ENCODE peak calls at places on chromosomes 4 and X, in eight cellular contexts. U is HT1080; G is activated naive CD4-positive, alpha-beta T cell; I is Ammon's horn; C is BE2C; F is NT2/D1; J is Caki2; X is stimulated activated naive CD4-positive, alpha-beta T cell. V is an unnamed sample.

GRCh38 chr4:150656882-150657281 is 74.9 kb downstream of the MAB21L2 start:
- DNase-seq in I (no peak), G (no peak), X (no peak), J (no peak), U (no peak), C (no peak), F (no peak), V (no peak)

GRCh38 chrX:119067023-119067739 is 5.6 kb upstream of the CT47C1 start:
- DNase-seq in G (no peak), U (peak), C (peak), J (peak), I (peak), F (peak), X (peak), V (no peak)

GRCh38 chrX:20410540-20410939 is 143.8 kb upstream of the RPS6KA3 start:
- DNase-seq in I (no peak), X (no peak), U (no peak), C (no peak), G (no peak), J (no peak), F (no peak), V (no peak)

GRCh38 chr4:40856836-40857362 is 107.1 kb downstream of the NSUN7 start:
- DNase-seq in G (no peak), F (peak), I (peak), X (peak), C (peak), J (peak), U (no peak), V (peak)

GRCh38 chr4:336893-337142 is 796 bp upstream of the ZNF141 start:
- DNase-seq in U (no peak), G (no peak), C (no peak), I (no peak), X (no peak), J (no peak), F (no peak), V (peak)

GRCh38 chr4:76067652-76068286 is 6.7 kb upstream of the ART3 start:
- DNase-seq in I (peak), F (peak), X (peak), G (peak), J (peak), C (peak), U (peak), V (peak)

GRCh38 chr4:38415682-38416081 is 248.3 kb upstream of the KLF3 start:
- DNase-seq in G (no peak), I (no peak), J (no peak), U (no peak), F (no peak), C (no peak), X (no peak), V (no peak)

GRCh38 chrX:10482708-10483107 is 137.7 kb downstream of the MID1 start:
- DNase-seq in C (no peak), U (no peak), I (no peak), G (no peak), F (no peak), X (no peak), J (no peak), V (no peak)

GRCh38 chr4:25500626-25501318 is 123.7 kb downstream of the ANAPC4 start:
- DNase-seq in X (no peak), G (no peak), J (no peak), I (no peak), C (peak), F (no peak), U (no peak), V (peak)

GRCh38 chrX:9483376-9483775 is 18.5 kb downstream of the TBL1X start:
- DNase-seq in G (no peak), U (no peak), I (no peak), J (no peak), X (no peak), C (no peak), F (no peak), V (no peak)

GRCh38 chrX:42975906-42976305 is 197.9 kb upstream of the PPP1R2C start:
- DNase-seq in F (no peak), U (no peak), X (no peak), I (no peak), G (no peak), C (no peak), J (no peak), V (no peak)

GRCh38 chr4:113069212-113069892 is 19.9 kb downstream of the ANK2 start:
- DNase-seq in J (peak), U (peak), X (no peak), F (no peak), I (no peak), G (no peak), C (no peak), V (no peak)

GRCh38 chr4:101169044-101170014 is 178.0 kb downstream of the PPP3CA start:
- DNase-seq in G (no peak), C (peak), I (peak), U (peak), X (peak), F (peak), J (peak), V (no peak)

GRCh38 chr4:8188085-8188484 is 11.0 kb upstream of the SH3TC1 start:
- DNase-seq in C (no peak), X (no peak), I (no peak), F (no peak), J (no peak), U (peak), G (no peak), V (no peak)

GRCh38 chr4:44056721-44057151 is 391.9 kb downstream of the KCTD8 start:
- DNase-seq in C (peak), X (no peak), F (peak), G (no peak), J (no peak), U (no peak), I (no peak), V (no peak)

GRCh38 chr4:177455591-177455990 is 13.4 kb upstream of the AGA start:
- DNase-seq in C (peak), G (no peak), X (no peak), F (no peak), J (no peak), U (no peak), I (no peak), V (peak)

GRCh38 chrX:155745792-155746191 is 133.0 kb upstream of the TMLHE start:
- DNase-seq in G (no peak), I (no peak), U (peak), X (no peak), J (peak), F (no peak), C (no peak), V (peak)

GRCh38 chr4:103497692-103498091 is 222.1 kb downstream of the TACR3 start:
- DNase-seq in U (no peak), G (no peak), I (no peak), X (no peak), F (no peak), C (no peak), J (no peak), V (no peak)

GRCh38 chrX:155065035-155065734 is 5.8 kb downstream of the CMC4 start:
- DNase-seq in X (no peak), C (no peak), F (no peak), G (no peak), U (peak), I (no peak), J (no peak), V (no peak)

GRCh38 chrX:129726307-129727111 is 12.3 kb upstream of the XPNPEP2 start:
- DNase-seq in G (no peak), X (peak), C (peak), U (peak), J (peak), F (peak), I (peak), V (peak)